ENCODE peak calls at places on chromosomes 11 and 22, in four cellular contexts. A is body of pancreas, L is kidney epithelial cell, H is astrocyte of the spinal cord. B is an unnamed sample.

GRCh38 chr11:30789270-30789669 is 203.1 kb upstream of the MPPED2 start:
- DNase-seq in A (no peak), H (peak), L (peak), B (no peak)

GRCh38 chr11:74696932-74697687 is 34.1 kb downstream of the CHRDL2 start:
- DNase-seq in H (peak), L (peak), A (peak), B (no peak)

GRCh38 chr11:12186683-12187082 is 76.3 kb downstream of the MICAL2 start:
- DNase-seq in A (no peak), L (no peak), H (no peak), B (no peak)

GRCh38 chr11:9525116-9525515 is 48.4 kb upstream of the WEE1 start:
- DNase-seq in A (no peak), H (no peak), L (no peak), B (no peak)

GRCh38 chr11:130211781-130212401 is 52.3 kb downstream of the ST14 start:
- DNase-seq in H (no peak), A (no peak), L (no peak), B (no peak)

GRCh38 chr11:34052608-34053160 is 1.2 kb downstream of the CAPRIN1 start:
- DNase-seq in L (no peak), H (no peak), A (peak), B (peak)

GRCh38 chr11:57310091-57310490 is 14.7 kb downstream of the TNKS1BP1 start:
- DNase-seq in L (no peak), A (no peak), H (no peak), B (no peak)

GRCh38 chr11:64652586-64653387 is 61.8 kb downstream of the SLC22A12 start:
- DNase-seq in L (no peak), H (peak), A (peak), B (peak)

GRCh38 chr22:17985606-17986005 is 38.8 kb downstream of the MICAL3 start:
- DNase-seq in A (no peak), L (no peak), H (no peak), B (no peak)

GRCh38 chr11:90250970-90251369 is 28.1 kb upstream of the CHORDC1 start:
- DNase-seq in L (no peak), A (no peak), H (no peak), B (no peak)

GRCh38 chr22:49458708-49459099 is 369.0 kb downstream of the BRD1 start:
- DNase-seq in A (no peak), L (no peak), H (no peak), B (no peak)

GRCh38 chr11:119471329-119471728 is 48.4 kb upstream of the THY1 start:
- DNase-seq in H (no peak), A (no peak), L (no peak), B (no peak)

GRCh38 chr11:16392646-16393045 is 36.3 kb upstream of the SOX6 start:
- DNase-seq in L (no peak), A (no peak), H (no peak), B (no peak)

GRCh38 chr11:76085321-76085720 is 121.0 kb downstream of the WNT11 start:
- DNase-seq in L (no peak), H (no peak), A (no peak), B (no peak)

GRCh38 chr22:36873614-36874308 is 13.0 kb downstream of the NCF4 start:
- DNase-seq in L (no peak), H (peak), A (peak), B (peak)

GRCh38 chr22:36872084-36872483 is 11.3 kb downstream of the NCF4 start:
- DNase-seq in H (no peak), L (no peak), A (no peak), B (no peak)

GRCh38 chr22:36872866-36873498 is 12.2 kb downstream of the NCF4 start:
- DNase-seq in A (no peak), L (no peak), H (no peak), B (no peak)

GRCh38 chr22:36870250-36870649 is 9.4 kb downstream of the NCF4 start:
- DNase-seq in L (no peak), H (no peak), A (no peak), B (peak)

GRCh38 chr22:36871669-36872081 is 10.9 kb downstream of the NCF4 start:
- DNase-seq in L (no peak), H (no peak), A (no peak), B (no peak)
- TF ChIP-seq CTCF in L (no peak), H (no peak), A (no peak), B (no peak)

GRCh38 chr22:50498322-50498861 is 9.1 kb downstream of the LMF2 start:
- DNase-seq in L (no peak), A (peak), H (peak), B (peak)
- TF ChIP-seq CTCF in L (peak), A (peak), H (peak), B (peak)

GRCh38 chr11:2526808-2527381 is 82.1 kb downstream of the KCNQ1 start:
- DNase-seq in L (no peak), A (peak), H (no peak), B (peak)
- TF ChIP-seq CTCF in L (no peak), A (no peak), H (no peak), B (no peak)

GRCh38 chr11:124071622-124071948 is 30.5 kb upstream of the OR10G7 start:
- DNase-seq in H (no peak), L (no peak), A (no peak), B (no peak)
- TF ChIP-seq CTCF in H (no peak), L (no peak), A (no peak), B (no peak)

GRCh38 chr11:107679255-107680024 is 32.4 kb downstream of the SLN start:
- DNase-seq in A (no peak), H (no peak), L (no peak), B (no peak)
- TF ChIP-seq CTCF in A (no peak), H (no peak), L (no peak), B (no peak)

DNA sequence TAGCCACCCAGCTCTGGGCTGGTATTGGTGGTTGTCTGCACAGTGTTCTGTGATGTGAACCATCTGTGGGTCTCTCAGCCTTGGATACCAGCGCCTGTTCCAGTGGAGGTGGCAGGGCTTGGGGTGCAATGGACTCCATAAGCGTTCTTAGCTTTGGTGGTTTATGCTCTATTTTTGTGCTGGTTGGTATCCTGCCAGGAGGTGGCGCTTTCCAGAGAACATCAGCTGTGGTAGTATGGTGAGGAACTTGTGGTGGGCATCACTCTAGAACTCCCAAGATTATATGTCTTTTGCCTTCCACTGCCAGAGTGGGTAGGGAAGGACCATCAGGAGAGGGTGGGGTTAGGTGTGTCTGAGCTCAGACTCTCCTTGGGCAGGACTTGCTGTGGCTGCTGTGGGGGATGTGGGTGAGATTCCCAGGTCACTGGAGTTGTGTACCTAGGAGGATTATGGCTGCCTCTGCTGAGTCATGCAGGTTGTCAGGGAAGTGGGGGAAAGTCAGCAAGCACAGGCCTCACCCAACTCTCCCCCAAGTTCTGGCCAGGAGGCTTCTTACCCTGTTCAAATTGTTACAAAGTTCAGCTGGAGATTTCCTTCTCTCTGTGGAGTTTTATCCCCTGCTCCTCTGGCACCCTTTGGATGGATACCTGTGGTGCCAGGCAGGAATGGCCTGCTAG is 47.2 kb downstream of the MRGPRX2 start:
- DNase-seq in L (no peak), A (no peak), H (no peak), B (no peak)
- TF ChIP-seq CTCF in L (no peak), A (no peak), H (no peak), B (peak)